ENCODE peak calls at places on chromosomes 12 and 14, in nine cellular contexts. K, E, X, L, O, C, B, R and T are unnamed samples.

GRCh38 chr14:77059276-77059934 is 30.9 kb upstream of the IRF2BPL start:
- DNase-seq in B (peak), O (no peak), K (peak), L (peak), C (peak), E (peak), X (peak), R (no peak), T (peak)

GRCh38 chr12:68239309-68239708 is 13.7 kb upstream of the IL26 start:
- DNase-seq in E (peak), C (no peak), L (no peak), K (no peak), X (no peak), B (no peak), R (no peak), O (no peak), T (no peak)

GRCh38 chr12:96442906-96443305 is 42.7 kb upstream of the CDK17 start:
- DNase-seq in L (no peak), O (no peak), B (no peak), R (no peak), K (no peak), E (no peak), C (no peak), X (no peak), T (no peak)

GRCh38 chr14:92949496-92950192 is 26.7 kb downstream of the CHGA start:
- DNase-seq in R (no peak), L (no peak), O (no peak), E (no peak), C (no peak), X (no peak), K (no peak), B (no peak), T (no peak)

GRCh38 chr12:80269953-80270552 is 170.7 kb downstream of the OTOGL start:
- DNase-seq in L (peak), R (no peak), B (no peak), C (peak), K (peak), E (peak), X (peak), O (peak), T (peak)

GRCh38 chr12:7189398-7190267 is at the start of gene PEX5:
- DNase-seq in O (peak), L (peak), K (peak), B (peak), C (peak), R (peak), E (peak), X (peak), T (peak)

GRCh38 chr12:112317481-112317880 is 64.8 kb downstream of the HECTD4 start:
- DNase-seq in E (no peak), L (no peak), O (no peak), R (no peak), X (no peak), C (no peak), K (no peak), B (no peak), T (no peak)

GRCh38 chr14:96001866-96002510 is 37.2 kb upstream of the C14orf132 start:
- DNase-seq in E (no peak), L (no peak), R (no peak), O (no peak), B (no peak), C (no peak), X (no peak), K (no peak), T (no peak)

GRCh38 chr12:46964496-46965098 is 114.8 kb upstream of the PCED1B start:
- DNase-seq in B (no peak), C (no peak), E (no peak), L (peak), O (no peak), X (peak), R (no peak), K (peak), T (peak)

GRCh38 chr12:68792952-68793351 is 15.0 kb upstream of the MDM2 start:
- DNase-seq in K (peak), L (peak), B (no peak), X (peak), E (peak), R (no peak), O (peak), C (peak), T (peak)

GRCh38 chr14:62117718-62118164 is 355.5 kb downstream of the SNAPC1 start:
- DNase-seq in O (no peak), B (no peak), C (no peak), L (no peak), X (no peak), R (no peak), K (no peak), E (no peak), T (no peak)

GRCh38 chr14:76900406-76901085 is 74.3 kb downstream of the LRRC74A start:
- DNase-seq in B (no peak), R (no peak), X (no peak), L (no peak), K (no peak), O (no peak), E (no peak), C (no peak), T (no peak)

DNA sequence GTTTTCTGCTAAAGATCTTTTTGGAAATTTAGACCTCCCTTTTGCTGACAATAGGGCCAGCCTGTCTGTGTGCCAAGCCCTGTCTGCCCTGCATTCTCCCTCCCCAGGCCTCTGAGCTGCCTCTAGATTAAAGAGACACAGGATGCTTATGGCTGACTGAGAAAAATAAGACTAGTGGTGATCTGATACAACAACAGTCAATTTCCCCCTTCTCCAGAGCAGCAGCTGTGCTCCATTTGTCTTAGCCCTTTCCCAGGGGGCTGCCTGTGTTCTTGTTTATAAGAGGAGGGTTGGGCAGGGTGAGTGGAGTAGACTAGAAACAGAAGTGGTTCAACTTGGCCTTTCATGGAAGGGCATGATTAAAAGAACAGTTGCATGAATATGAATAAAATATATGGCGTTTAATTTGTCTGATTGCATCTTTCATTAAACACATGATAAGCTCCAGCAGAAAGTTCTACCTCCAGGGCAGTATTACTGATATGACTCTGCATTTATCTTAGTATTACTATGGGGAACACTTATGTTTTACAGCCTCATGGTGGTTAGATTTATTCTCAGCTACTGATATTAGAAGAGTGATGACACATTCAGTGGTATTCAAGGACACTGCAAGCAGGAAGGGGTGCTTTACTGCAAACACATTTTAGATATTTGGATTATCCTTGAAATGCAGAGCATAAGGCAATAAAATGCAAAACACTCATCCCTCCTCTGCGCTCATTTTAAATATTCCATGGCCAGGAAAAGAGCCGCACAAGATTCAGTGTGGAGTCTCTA is 150.1 kb upstream of the CLEC14A start:
- DNase-seq in B (no peak), O (no peak), R (no peak), K (peak), X (peak), L (peak), C (no peak), E (peak), T (no peak)
- TF ChIP-seq CTCF in B (no peak), O (no peak), R (no peak), K (peak), X (peak), L (no peak), C (no peak), E (no peak), T (no peak)

GRCh38 chr12:39807043-39807442 is 187.4 kb upstream of the ABCD2 start:
- DNase-seq in O (peak), E (peak), R (no peak), C (peak), X (peak), B (no peak), K (peak), L (peak), T (peak)
- TF ChIP-seq CTCF in O (peak), E (peak), R (no peak), C (peak), X (peak), B (no peak), K (peak), L (peak), T (no peak)

GRCh38 chr12:72146495-72146894 is 125.7 kb upstream of the TRHDE start:
- DNase-seq in X (no peak), C (no peak), E (no peak), K (no peak), B (no peak), R (no peak), O (no peak), L (no peak), T (no peak)

GRCh38 chr12:72144553-72144952 is 127.6 kb upstream of the TRHDE start:
- DNase-seq in K (no peak), O (no peak), L (no peak), B (no peak), E (no peak), X (no peak), C (no peak), R (no peak), T (no peak)

GRCh38 chr12:72139411-72139810 is 132.8 kb upstream of the TRHDE start:
- DNase-seq in L (no peak), R (no peak), C (no peak), O (no peak), E (no peak), X (no peak), K (no peak), B (no peak), T (no peak)

GRCh38 chr12:72136792-72137191 is 135.4 kb upstream of the TRHDE start:
- DNase-seq in K (no peak), B (no peak), C (no peak), O (no peak), E (no peak), R (no peak), X (no peak), L (no peak), T (no peak)

GRCh38 chr12:72141381-72141780 is 130.8 kb upstream of the TRHDE start:
- DNase-seq in X (no peak), B (no peak), O (peak), K (no peak), L (peak), R (no peak), C (peak), E (peak), T (peak)
- TF ChIP-seq CTCF in X (no peak), B (no peak), O (peak), K (peak), L (peak), R (no peak), C (peak), E (peak), T (peak)

DNA sequence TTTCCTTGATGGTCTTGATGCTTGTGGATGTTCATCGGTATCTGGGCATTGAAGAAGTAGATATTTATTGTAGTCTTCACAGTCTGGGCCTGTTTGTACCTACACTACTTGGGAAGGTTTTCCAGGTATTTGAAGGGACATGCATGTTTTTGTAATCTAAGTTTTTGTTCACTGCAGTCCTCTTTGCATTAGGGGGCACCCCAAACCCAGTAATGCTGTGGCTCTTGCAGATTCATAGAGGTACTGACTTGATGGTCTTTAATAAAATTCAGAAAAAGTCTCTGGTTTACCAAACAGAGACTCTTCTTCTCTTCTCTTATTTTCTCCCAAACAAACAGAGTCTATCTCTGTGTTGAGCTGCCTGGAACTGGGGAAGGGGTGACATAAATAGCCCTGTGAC is 150.9 kb upstream of the SLC16A7 start:
- DNase-seq in X (peak), B (no peak), K (peak), R (no peak), O (no peak), L (no peak), E (peak), C (peak), T (peak)
- TF ChIP-seq CTCF in X (peak), B (no peak), K (peak), R (no peak), O (peak), L (peak), E (peak), C (no peak), T (peak)

GRCh38 chr14:105440992-105441391 is 21.4 kb downstream of the MTA1 start:
- DNase-seq in R (no peak), K (no peak), X (no peak), E (no peak), C (no peak), O (no peak), B (no peak), L (no peak), T (no peak)

GRCh38 chr14:105442834-105443233 is 23.2 kb downstream of the MTA1 start:
- DNase-seq in L (no peak), C (no peak), X (no peak), R (no peak), B (no peak), K (no peak), E (no peak), O (no peak), T (no peak)

GRCh38 chr14:105440554-105440900 is 20.9 kb downstream of the MTA1 start:
- DNase-seq in C (no peak), L (no peak), R (no peak), K (no peak), B (no peak), E (no peak), X (no peak), O (no peak), T (no peak)

GRCh38 chr14:105439710-105440553 is 20.3 kb downstream of the MTA1 start:
- DNase-seq in O (no peak), C (no peak), L (no peak), B (no peak), X (no peak), K (no peak), E (no peak), R (no peak), T (peak)

DNA sequence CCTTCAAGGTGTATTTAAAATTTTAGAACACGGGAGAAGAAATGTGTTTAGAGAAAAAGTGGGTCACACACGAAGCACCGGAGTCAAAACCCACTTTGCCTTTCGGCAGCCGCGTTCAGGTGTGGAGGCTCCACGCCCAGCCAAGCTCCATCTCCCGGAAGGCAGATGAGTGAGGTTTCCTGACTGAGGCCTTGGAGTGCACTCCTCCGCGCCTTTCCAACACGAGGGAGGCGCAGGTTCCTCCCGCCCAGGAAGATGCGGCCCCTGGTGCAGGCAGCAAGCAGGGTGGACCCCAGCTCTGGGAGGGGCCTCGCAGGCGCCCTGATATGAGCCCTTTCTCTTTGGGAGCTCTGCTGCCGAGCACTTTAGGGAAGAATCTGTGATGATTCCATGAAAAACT is 22.5 kb downstream of the MTA1 start:
- DNase-seq in O (no peak), E (no peak), C (no peak), X (no peak), R (no peak), B (no peak), K (no peak), L (no peak), T (no peak)
- TF ChIP-seq CTCF in O (no peak), E (no peak), C (no peak), X (no peak), R (no peak), B (no peak), K (no peak), L (no peak), T (no peak)

GRCh38 chr12:107564946-107565345 is 120.7 kb upstream of the PWP1 start:
- DNase-seq in X (no peak), C (peak), L (peak), R (no peak), K (peak), B (no peak), O (peak), E (peak), T (peak)
- TF ChIP-seq CTCF in X (no peak), C (peak), L (peak), R (no peak), K (peak), B (no peak), O (peak), E (peak), T (peak)